ENCODE peak calls at places on chromosomes 16 and 17, in six cellular contexts. P is M059J; S is heart right ventricle; Q is body of pancreas; K is amniotic stem cell; C is activated naive CD4-positive, alpha-beta T cell treated with anti-CD3 and anti-CD28 coated beads, Interleukin-2, amount 10 ng/mL, durations not matched to agents 7 days and 5 days. L is an unnamed sample.

GRCh38 chr17:2023692-2024571 is 1.2 kb downstream of the RTN4RL1 start:
- DNase-seq in P (peak), S (no peak), Q (peak), K (no peak), C (peak), L (no peak)

GRCh38 chr16:87765473-87765775 is 362 bp downstream of the KLHDC4 start:
- DNase-seq in K (no peak), C (peak), S (peak), Q (peak), P (peak), L (no peak)

GRCh38 chr17:76822184-76822778 is 45.9 kb upstream of the MGAT5B start:
- DNase-seq in Q (no peak), S (no peak), C (no peak), K (no peak), P (no peak), L (no peak)

GRCh38 chr16:89014611-89015230 is 37.7 kb upstream of the CBFA2T3 start:
- DNase-seq in P (no peak), K (no peak), C (no peak), Q (no peak), S (no peak), L (peak)

GRCh38 chr16:84548971-84549844 is 44.7 kb upstream of the MEAK7 start:
- DNase-seq in S (no peak), C (peak), K (no peak), Q (no peak), P (no peak), L (no peak)

GRCh38 chr17:75740631-75741077 is 19.4 kb downstream of the ITGB4 start:
- DNase-seq in C (no peak), K (no peak), P (no peak), S (no peak), Q (no peak), L (no peak)

GRCh38 chr16:75550211-75550662 is 5.8 kb downstream of the TMEM231 start:
- DNase-seq in P (peak), C (peak), K (no peak), Q (peak), S (no peak), L (no peak)

GRCh38 chr16:84667600-84668309 is 19.4 kb downstream of the KLHL36 start:
- DNase-seq in C (no peak), K (no peak), Q (no peak), P (no peak), S (no peak), L (no peak)

GRCh38 chr17:80781188-80781577 is 210.5 kb upstream of the CHMP6 start:
- DNase-seq in S (no peak), Q (no peak), C (peak), K (no peak), P (no peak), L (no peak)

GRCh38 chr17:70208825-70209555 is 39.7 kb downstream of the KCNJ2 start:
- DNase-seq in C (no peak), P (no peak), S (no peak), K (no peak), Q (peak), L (no peak)

GRCh38 chr17:4625181-4625601 is 16.3 kb downstream of the ALOX15 start:
- DNase-seq in Q (no peak), P (peak), K (no peak), C (no peak), S (no peak), L (no peak)

GRCh38 chr16:10521681-10522274 is 58.6 kb downstream of the EMP2 start:
- DNase-seq in C (peak), S (no peak), P (peak), K (peak), Q (peak), L (no peak)

GRCh38 chr16:5979905-5980550 is 882.4 kb upstream of the EEF2KMT start:
- DNase-seq in P (peak), S (no peak), Q (no peak), K (no peak), C (no peak), L (no peak)

GRCh38 chr17:46011711-46012505 is 12.9 kb downstream of the STH start:
- DNase-seq in S (no peak), C (no peak), Q (no peak), K (no peak), P (no peak), L (no peak)

GRCh38 chr17:29778936-29779811 is 150.9 kb downstream of the SSH2 start:
- DNase-seq in P (peak), Q (peak), S (peak), C (peak), K (peak), L (peak)

GRCh38 chr16:10386517-10387377 is 886 bp downstream of the ATF7IP2 start:
- DNase-seq in C (no peak), Q (no peak), P (no peak), K (no peak), S (no peak), L (no peak)

GRCh38 chr17:74471341-74471740 is 4.9 kb downstream of the CD300A start:
- DNase-seq in C (no peak), P (peak), K (no peak), Q (no peak), S (no peak), L (no peak)

GRCh38 chr17:2102931-2103398 is 48.1 kb downstream of the HIC1 start:
- DNase-seq in S (no peak), P (peak), Q (no peak), K (peak), C (no peak), L (no peak)